ENCODE peak calls at places on chromosome 9, in ten cellular contexts. Z, E, I, B, A, O, W, X, F and N are unnamed samples.
A peak's percentile ranks its signal among the peaks of the same experiment; 100 is the strongest.

GRCh38 chr9:4640027-4640426 is 22.1 kb upstream of the PLPP6 start:
- DNase-seq in B (no peak), X (no peak), E (no peak), O (no peak), W (peak; percentile 38), I (peak; percentile 68), A (no peak), Z (no peak), F (no peak), N (peak; percentile 41)

GRCh38 chr9:128384801-128385492 is 13.8 kb downstream of the URM1 start:
- DNase-seq in E (no peak), B (no peak), Z (no peak), W (no peak), O (no peak), F (no peak), A (no peak), I (no peak), X (no peak), N (no peak)

GRCh38 chr9:121282309-121283071 is 14.5 kb downstream of the GSN start:
- DNase-seq in F (peak; percentile 38), I (no peak), E (no peak), Z (no peak), X (no peak), B (peak; percentile 82), A (no peak), W (no peak), O (peak; percentile 66), N (no peak)

GRCh38 chr9:94623253-94623652 is 16.1 kb downstream of the FBP1 start:
- DNase-seq in E (no peak), A (no peak), B (peak; percentile 46), W (no peak), I (no peak), F (peak; percentile 29), Z (no peak), O (no peak), X (no peak), N (no peak)

GRCh38 chr9:120299785-120300184 is 280.2 kb downstream of the CDK5RAP2 start:
- DNase-seq in A (no peak), E (no peak), F (peak; percentile 13), X (no peak), I (no peak), O (no peak), Z (no peak), B (no peak), W (no peak), N (no peak)

GRCh38 chr9:93451762-93452709 is 551 bp downstream of the FAM120A start:
- DNase-seq in B (peak; percentile 70), Z (no peak), O (peak; percentile 64), F (peak; percentile 61), A (no peak), X (peak; percentile 31), I (peak; percentile 51), W (peak; percentile 28), E (peak; percentile 7), N (peak; percentile 19)

GRCh38 chr9:97990259-97990658 is 7.1 kb downstream of the ANP32B start:
- DNase-seq in Z (no peak), W (no peak), A (no peak), E (no peak), O (no peak), F (peak; percentile 55), I (no peak), B (no peak), X (no peak), N (no peak)

GRCh38 chr9:118170032-118170955 is 466.1 kb downstream of the TLR4 start:
- DNase-seq in O (peak; percentile 54), X (no peak), E (no peak), Z (no peak), F (peak; percentile 52), W (peak; percentile 82), I (no peak), A (peak; percentile 69), B (no peak), N (peak; percentile 68)

GRCh38 chr9:129436751-129437625 is 183.9 kb downstream of the C9orf50 start:
- DNase-seq in I (peak; percentile 41), A (no peak), E (no peak), W (no peak), F (peak; percentile 49), O (no peak), Z (no peak), X (no peak), B (peak; percentile 82), N (peak; percentile 21)

GRCh38 chr9:138049085-138049778 is 171.7 kb downstream of the CACNA1B start:
- DNase-seq in O (no peak), X (no peak), I (no peak), F (no peak), W (no peak), A (no peak), Z (no peak), E (no peak), B (no peak), N (no peak)

GRCh38 chr9:126752376-126752775 is 52.5 kb upstream of the ZBTB43 start:
- DNase-seq in Z (no peak), O (no peak), X (no peak), A (no peak), B (no peak), W (no peak), E (no peak), I (no peak), F (no peak), N (no peak)

GRCh38 chr9:136587145-136587943 is 41.5 kb upstream of the NOTCH1 start:
- DNase-seq in F (peak; percentile 15), X (no peak), E (no peak), Z (peak; percentile 25), A (peak; percentile 21), B (peak; percentile 92), O (peak; percentile 19), I (no peak), W (no peak), N (no peak)

GRCh38 chr9:95074632-95075269 is 242.8 kb downstream of the FANCC start:
- DNase-seq in X (no peak), I (no peak), E (no peak), Z (no peak), B (no peak), O (no peak), A (peak; percentile 84), F (no peak), W (peak; percentile 9), N (no peak)

GRCh38 chr9:132849168-132849831 is 28.8 kb downstream of the AK8 start:
- DNase-seq in W (no peak), F (no peak), E (no peak), X (no peak), I (peak; percentile 25), Z (no peak), O (no peak), A (peak; percentile 51), B (peak; percentile 66), N (peak; percentile 68)

GRCh38 chr9:129183495-129184308 is 5.6 kb upstream of the IER5L start:
- DNase-seq in O (no peak), X (no peak), E (no peak), W (no peak), F (no peak), I (no peak), B (no peak), Z (no peak), A (no peak), N (no peak)

GRCh38 chr9:138043411-138044345 is 166.1 kb downstream of the CACNA1B start:
- DNase-seq in O (no peak), A (no peak), B (no peak), F (no peak), Z (no peak), X (no peak), I (no peak), E (no peak), W (no peak), N (no peak)

GRCh38 chr9:100584951-100585350 is 7.1 kb downstream of the CAVIN4 start:
- DNase-seq in Z (no peak), X (no peak), O (no peak), E (no peak), W (no peak), F (no peak), B (no peak), I (no peak), A (no peak), N (no peak)

GRCh38 chr9:137380606-137381005 is 42.4 kb downstream of the EXD3 start:
- DNase-seq in X (no peak), I (no peak), F (no peak), E (no peak), A (no peak), O (no peak), Z (no peak), W (no peak), B (peak; percentile 19), N (no peak)

GRCh38 chr9:78030553-78031270 is 899 bp downstream of the GNAQ start:
- DNase-seq in E (no peak), I (peak; percentile 64), A (no peak), W (peak; percentile 56), O (peak; percentile 62), F (peak; percentile 49), B (peak; percentile 72), Z (no peak), X (peak; percentile 49), N (peak; percentile 59)

GRCh38 chr9:113590991-113591898 is 127.7 kb downstream of the RGS3 start:
- DNase-seq in W (peak; percentile 60), A (peak; percentile 39), I (peak; percentile 25), F (peak; percentile 62), B (peak; percentile 89), Z (no peak), E (no peak), X (peak; percentile 49), O (peak; percentile 51), N (peak; percentile 58)

GRCh38 chr9:14395300-14396082 is 81.5 kb upstream of the NFIB start:
- DNase-seq in X (no peak), F (no peak), O (peak; percentile 57), A (peak; percentile 69), I (no peak), B (peak; percentile 59), E (no peak), Z (no peak), W (peak; percentile 9), N (no peak)

GRCh38 chr9:69388596-69388995 is 63.6 kb downstream of the ENTREP1 start:
- DNase-seq in I (no peak), X (no peak), B (no peak), E (no peak), Z (no peak), A (no peak), W (no peak), O (no peak), F (no peak), N (no peak)